ENCODE peak calls at places on chromosomes 4 and X, in nine cellular contexts. M, H, E, U, O, P, A, G and B are unnamed samples.

GRCh38 chr4:186485621-186486062 is 69.7 kb downstream of the MTNR1A start:
- DNase-seq in A (no peak), G (no peak), H (peak; percentile 23), E (no peak), U (no peak), P (peak; percentile 55), O (peak; percentile 59), M (no peak), B (no peak)

GRCh38 chr4:8409271-8410065 is 31.1 kb downstream of the ACOX3 start:
- DNase-seq in U (peak; percentile 68), M (peak; percentile 51), P (no peak), A (no peak), G (peak; percentile 69), O (peak; percentile 84), H (no peak), E (no peak), B (no peak)

GRCh38 chr4:174023641-174024040 is 259.8 kb downstream of the FBXO8 start:
- DNase-seq in G (no peak), H (peak; percentile 3), M (no peak), P (no peak), E (no peak), A (no peak), U (no peak), O (no peak), B (no peak)

GRCh38 chr4:157004279-157005161 is 32.9 kb upstream of the PDGFC start:
- DNase-seq in A (no peak), M (no peak), P (no peak), E (no peak), G (no peak), H (peak; percentile 16), U (no peak), O (no peak), B (no peak)

GRCh38 chrX:118761950-118762725 is 34.7 kb downstream of the IL13RA1 start:
- DNase-seq in E (no peak), G (no peak), M (no peak), P (no peak), A (no peak), O (no peak), U (no peak), H (no peak), B (no peak)

GRCh38 chrX:2928583-2929434 is at the start of gene ARSD:
- DNase-seq in A (peak; percentile 95), G (peak; percentile 96), O (peak; percentile 97), M (peak; percentile 94), P (peak; percentile 94), U (peak; percentile 96), H (peak; percentile 96), E (peak; percentile 79), B (no peak)

GRCh38 chr4:105543881-105544280 is 8.5 kb upstream of the ARHGEF38 start:
- DNase-seq in E (no peak), U (no peak), O (no peak), H (no peak), A (no peak), G (no peak), P (no peak), M (no peak), B (no peak)

GRCh38 chr4:97627785-97628184 is 515.5 kb downstream of the STPG2 start:
- DNase-seq in U (no peak), O (no peak), H (no peak), G (no peak), M (no peak), P (no peak), A (no peak), E (no peak), B (no peak)

GRCh38 chrX:73877687-73878086 is 314.7 kb downstream of the CHIC1 start:
- DNase-seq in U (no peak), E (no peak), H (peak; percentile 3), O (no peak), A (no peak), G (no peak), M (no peak), P (peak; percentile 91), B (no peak)

GRCh38 chr4:6410078-6410477 is 62.3 kb downstream of the PPP2R2C start:
- DNase-seq in M (no peak), G (peak; percentile 24), E (no peak), A (no peak), P (no peak), O (no peak), U (no peak), H (no peak), B (no peak)

GRCh38 chrX:11887175-11887574 is 129.1 kb downstream of the MSL3 start:
- DNase-seq in M (no peak), A (no peak), O (no peak), G (no peak), E (no peak), H (no peak), U (no peak), P (peak; percentile 56), B (no peak)

GRCh38 chr4:86895692-86896488 is 3.7 kb upstream of the C4orf36 start:
- DNase-seq in P (peak; percentile 78), O (no peak), M (no peak), H (peak; percentile 64), U (no peak), E (no peak), A (no peak), G (no peak), B (no peak)

DNA sequence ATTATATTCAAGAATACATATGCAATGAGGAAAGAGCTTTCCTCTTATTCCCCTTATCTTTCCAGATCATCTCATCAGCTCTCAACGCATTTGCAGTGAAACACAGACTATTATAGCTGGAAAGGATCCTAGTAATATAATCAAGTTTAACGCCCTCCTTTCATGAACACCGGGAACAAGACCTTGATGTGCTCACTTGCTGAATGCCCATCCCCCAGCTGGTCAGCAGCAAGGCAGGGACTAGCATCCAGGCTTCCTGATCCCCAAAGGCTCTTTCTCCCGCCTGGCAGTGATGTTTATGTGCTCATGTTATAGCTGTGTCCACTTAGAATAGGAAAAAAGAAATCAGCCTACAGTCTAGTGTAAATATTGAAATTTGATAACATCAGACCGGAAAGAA is 24.6 kb downstream of the GPC4 start:
- DNase-seq in M (peak; percentile 11), U (no peak), A (no peak), P (no peak), O (no peak), E (no peak), G (no peak), H (no peak), B (no peak)
- H3K27ac ChIP-seq in M (peak overlapping the region; percentile 19), U (no peak overlapping the region), A (no peak overlapping the region), P (no peak overlapping the region), O (no peak overlapping the region), E (no peak overlapping the region), G (no peak overlapping the region), H (no peak overlapping the region), B (no peak overlapping the region)

DNA sequence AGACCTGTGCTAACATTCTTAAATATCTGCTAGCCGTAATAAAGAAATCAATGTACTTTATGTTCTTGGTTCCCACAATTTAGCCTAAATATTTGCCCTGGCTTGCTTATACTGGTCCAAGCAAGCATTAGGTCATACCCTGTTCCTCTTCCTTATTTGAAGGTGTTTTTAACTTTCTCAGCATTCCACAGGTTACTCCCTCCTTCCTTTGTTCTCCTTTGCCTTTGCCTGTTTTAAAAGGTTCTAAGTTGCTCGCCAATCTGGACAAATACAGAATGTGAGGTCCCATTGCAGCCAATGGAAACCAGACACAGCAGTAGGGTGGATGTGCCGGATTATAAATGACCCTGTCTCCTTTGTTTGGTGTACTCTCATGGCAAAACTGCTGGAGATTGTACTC is 436.8 kb upstream of the PCDH7 start:
- DNase-seq in H (no peak), G (no peak), U (no peak), M (no peak), P (no peak), O (no peak), E (no peak), A (no peak), B (no peak)
- H3K27ac ChIP-seq in H (no peak overlapping the region), G (no peak overlapping the region), U (peak overlapping the region; percentile 62), M (no peak overlapping the region), P (no peak overlapping the region), O (no peak overlapping the region), E (no peak overlapping the region), A (no peak overlapping the region), B (peak overlapping the region; percentile 50)

GRCh38 chr4:11565899-11566298 is 137.2 kb upstream of the HS3ST1 start:
- DNase-seq in A (no peak), G (no peak), H (no peak), O (no peak), M (no peak), U (no peak), P (no peak), E (no peak), B (no peak)
- H3K27ac ChIP-seq in A (no peak overlapping the region), G (no peak overlapping the region), H (no peak overlapping the region), O (no peak overlapping the region), M (no peak overlapping the region), U (no peak overlapping the region), P (no peak overlapping the region), E (no peak overlapping the region), B (no peak overlapping the region)

GRCh38 chrX:45623266-45623665 is 422.6 kb upstream of the DIPK2B start:
- DNase-seq in E (peak; percentile 76), A (no peak), G (no peak), O (no peak), M (no peak), P (no peak), U (no peak), H (peak; percentile 93), B (no peak)
- H3K27ac ChIP-seq in E (peak overlapping the region; percentile 96), A (no peak overlapping the region), G (no peak overlapping the region), O (no peak overlapping the region), M (no peak overlapping the region), P (no peak overlapping the region), U (peak overlapping the region; percentile 71), H (peak overlapping the region; percentile 91), B (peak overlapping the region; percentile 85)

DNA sequence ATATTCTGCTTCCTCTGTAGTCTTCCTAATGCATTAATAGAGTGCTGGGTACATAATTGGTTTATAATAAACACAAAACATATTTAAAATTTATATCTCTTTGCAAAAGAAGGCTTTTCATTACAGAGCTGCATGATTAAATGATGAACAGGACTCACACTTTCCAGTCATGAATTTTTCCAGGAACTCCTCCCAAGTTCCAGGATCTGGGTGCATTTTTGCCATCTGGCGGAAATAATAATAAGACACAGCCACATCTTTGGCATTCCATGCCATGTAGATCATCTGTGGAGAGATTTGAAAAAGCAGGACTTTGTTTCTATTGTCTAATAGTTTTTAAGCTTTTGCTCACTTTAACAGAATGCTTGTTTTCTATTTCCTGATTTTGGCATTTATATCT is 40.2 kb upstream of the SULT1B1 start:
- DNase-seq in M (no peak), A (no peak), E (no peak), G (no peak), H (peak; percentile 64), U (no peak), P (no peak), O (no peak), B (no peak)
- H3K27ac ChIP-seq in M (no peak overlapping the region), A (no peak overlapping the region), E (no peak overlapping the region), G (no peak overlapping the region), H (no peak overlapping the region), U (no peak overlapping the region), P (no peak overlapping the region), O (no peak overlapping the region), B (no peak overlapping the region)

GRCh38 chrX:105999294-105999693 is 39.2 kb downstream of the SERPINA7 start:
- DNase-seq in E (no peak), U (no peak), M (no peak), H (no peak), P (no peak), G (no peak), A (no peak), O (no peak), B (no peak)
- H3K27ac ChIP-seq in E (no peak overlapping the region), U (no peak overlapping the region), M (no peak overlapping the region), H (no peak overlapping the region), P (no peak overlapping the region), G (no peak overlapping the region), A (no peak overlapping the region), O (no peak overlapping the region), B (no peak overlapping the region)